ENCODE peak calls at places on chromosomes 11 and 22, in four cellular contexts. P is GM12878, F is K562, D is HepG2. K is an unnamed sample.
A peak's percentile ranks its signal among the peaks of the same experiment; 100 is the strongest.

GRCh38 chr11:107683807-107684206 is 28.0 kb downstream of the SLN start:
- DNase-seq in P (no peak), F (peak; percentile 14), D (no peak), K (peak; percentile 53)

GRCh38 chr22:22893077-22893805 is 5.6 kb downstream of the IGLL5 start:
- DNase-seq in P (no peak), F (no peak), D (no peak), K (no peak)

GRCh38 chr11:69525516-69526452 is 44.3 kb downstream of the LINC01488 start:
- DNase-seq in P (no peak), F (no peak), D (no peak), K (no peak)

GRCh38 chr22:17791196-17791595 is 16.9 kb upstream of the BID start:
- DNase-seq in P (no peak), F (no peak), D (no peak), K (no peak)

GRCh38 chr11:123569387-123569786 is 85.0 kb downstream of the SCN3B start:
- DNase-seq in P (no peak), F (no peak), D (no peak), K (no peak)

GRCh38 chr11:109641549-109641948 is 219.6 kb downstream of the C11orf87 start:
- DNase-seq in P (no peak), F (no peak), D (peak; percentile 3), K (peak; percentile 38)

GRCh38 chr11:70191495-70192140 is 11.5 kb upstream of the FADD start:
- DNase-seq in P (no peak), F (peak; percentile 79), D (peak; percentile 52), K (peak; percentile 81)

GRCh38 chr11:119336744-119337469 is 2.6 kb downstream of the RNF26 start:
- DNase-seq in P (no peak), F (no peak), D (no peak), K (no peak)

GRCh38 chr11:81987829-81988472 is 745.7 kb downstream of the FAM181B start:
- DNase-seq in P (peak; percentile 16), F (no peak), D (no peak), K (no peak)

GRCh38 chr11:46338988-46339666 is 8.1 kb upstream of the DGKZ start:
- DNase-seq in P (no peak), F (no peak), D (no peak), K (no peak)

GRCh38 chr22:45910928-45911467 is 66.0 kb downstream of the WNT7B start:
- DNase-seq in P (no peak), F (no peak), D (no peak), K (no peak)

GRCh38 chr11:58028687-58029411 is 1.9 kb upstream of the OR6Q1 start:
- DNase-seq in P (no peak), F (no peak), D (no peak), K (no peak)

GRCh38 chr11:121466063-121466794 is 13.5 kb upstream of the SORL1-AS1 start:
- DNase-seq in P (no peak), F (peak; percentile 19), D (peak; percentile 76), K (peak; percentile 61)

GRCh38 chr22:30742291-30743256 is 47.9 kb downstream of the OSBP2 start:
- DNase-seq in P (no peak), F (no peak), D (no peak), K (no peak)
- TF ChIP-seq FOXK2 in P (no peak), F (no peak), D (no peak), K (no peak)

DNA sequence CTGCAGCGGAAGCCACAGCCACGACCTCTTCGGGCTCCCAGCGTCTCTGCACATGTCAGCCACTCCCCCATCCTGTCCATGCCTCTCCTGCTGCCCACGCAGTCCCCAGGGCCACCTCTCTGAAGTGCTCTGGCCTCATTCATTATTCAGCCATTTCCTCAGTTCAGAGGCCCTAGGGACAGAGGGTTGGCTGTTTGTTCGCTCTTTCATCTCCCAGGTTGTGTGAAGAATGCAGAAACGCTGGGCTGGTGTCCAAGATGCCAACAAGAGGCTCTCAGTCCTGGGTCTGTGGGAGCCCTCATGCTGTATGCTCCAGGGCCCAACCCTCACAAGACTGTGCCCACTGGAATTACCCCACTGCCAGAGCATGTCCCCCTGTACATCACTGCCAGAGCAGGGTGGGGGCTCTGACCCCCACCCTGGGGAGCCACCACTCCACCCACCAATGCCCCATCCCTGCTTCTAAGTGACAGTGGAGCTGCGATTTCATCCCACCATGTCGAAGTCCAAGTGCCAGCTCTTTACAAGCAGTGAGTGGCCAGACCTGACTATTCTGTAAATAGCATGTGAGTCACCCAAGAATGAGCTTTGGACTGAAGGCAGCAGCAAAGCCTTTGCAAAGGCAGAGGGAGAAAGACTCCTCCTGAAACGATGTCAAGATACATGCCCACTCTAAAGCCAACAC is 209.6 kb downstream of the BUD13 start:
- DNase-seq in P (no peak), F (peak; percentile 8), D (peak; percentile 82), K (no peak)
- TF ChIP-seq SP1 in P (no peak), F (no peak), D (no peak), K (no peak)

GRCh38 chr11:36948445-36949171 is 350.6 kb upstream of the RAG2 start:
- DNase-seq in P (no peak), F (no peak), D (no peak), K (no peak)

GRCh38 chr11:36953986-36954385 is 355.9 kb upstream of the RAG2 start:
- DNase-seq in P (no peak), F (no peak), D (no peak), K (no peak)
- TF ChIP-seq FOXK2 in P (no peak), F (no peak), D (no peak), K (no peak)

GRCh38 chr22:27507066-27507715 is 294.4 kb downstream of the MN1 start:
- DNase-seq in P (no peak), F (no peak), D (no peak), K (no peak)
- TF ChIP-seq SP1 in P (no peak), F (no peak), D (no peak), K (no peak)

GRCh38 chr22:19663286-19663815 is 51.0 kb upstream of the SEPTIN5 start:
- DNase-seq in P (no peak), F (no peak), D (no peak), K (no peak)
- TF ChIP-seq FOXK2 in P (no peak), F (no peak), D (no peak), K (no peak)

GRCh38 chr11:2807276-2807681 is 78.3 kb downstream of the CDKN1C start:
- DNase-seq in P (no peak), F (no peak), D (peak; percentile 27), K (no peak)
- TF ChIP-seq SP1 in P (no peak), F (no peak), D (no peak), K (no peak)

GRCh38 chr11:64518928-64519327 is 72.1 kb upstream of the SLC22A12 start:
- DNase-seq in P (no peak), F (no peak), D (no peak), K (no peak)
- TF ChIP-seq FOXK2 in P (no peak), F (no peak), D (no peak), K (no peak)

GRCh38 chr11:66112640-66113098 is 42.6 kb downstream of the PACS1 start:
- DNase-seq in P (no peak), F (no peak), D (no peak), K (no peak)
- TF ChIP-seq SP1 in P (no peak), F (no peak), D (no peak), K (no peak)

DNA sequence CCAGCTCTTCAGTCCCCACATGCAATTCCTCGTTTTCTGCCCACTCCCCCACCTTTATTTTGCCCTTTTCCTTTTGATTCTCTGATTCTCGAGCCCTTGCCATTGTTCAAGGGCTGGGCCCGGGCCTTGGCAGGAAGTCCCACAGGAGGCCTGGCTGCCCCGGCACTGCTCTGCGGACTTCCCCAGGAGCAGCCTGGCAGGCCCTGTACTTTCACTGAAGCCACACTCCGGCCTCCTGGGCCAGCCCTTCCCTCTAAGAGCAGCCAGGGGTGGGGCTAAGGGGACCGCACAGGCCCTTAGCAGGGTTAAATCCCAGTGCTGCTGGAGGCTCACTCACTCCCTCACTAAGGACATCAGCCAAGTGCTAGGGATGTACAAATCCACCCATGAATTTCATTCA is 4.1 kb downstream of the LRRC32 start:
- DNase-seq in P (no peak), F (no peak), D (no peak), K (no peak)
- TF ChIP-seq FOXK2 in P (no peak), F (no peak), D (no peak), K (no peak)

DNA sequence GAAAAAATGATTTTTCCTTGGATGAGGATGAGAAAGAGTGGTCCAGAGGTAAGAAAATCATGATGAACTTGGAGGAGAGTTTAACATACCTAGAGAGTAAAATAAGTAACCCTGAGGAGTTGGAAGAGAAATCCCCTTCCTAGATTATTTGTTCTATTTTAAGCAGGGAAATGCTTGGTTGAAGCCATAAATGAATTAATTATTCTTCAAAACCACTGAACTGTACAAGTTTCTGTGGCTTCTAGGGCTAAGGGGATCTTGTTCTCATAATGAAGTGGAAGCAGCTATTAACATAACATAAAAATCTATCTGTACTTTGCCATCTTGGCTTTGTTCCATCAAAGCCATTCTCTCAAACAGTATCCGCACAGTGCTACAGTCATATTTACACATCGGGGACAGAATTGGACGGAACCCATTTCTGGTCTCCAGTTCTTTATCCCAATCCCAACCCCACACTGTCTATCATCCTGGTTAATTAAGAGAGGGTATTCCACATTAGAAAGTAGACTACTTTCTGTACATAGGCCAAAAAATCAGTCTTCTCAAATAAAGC is 14.5 kb upstream of the ARHGAP42 start:
- DNase-seq in P (no peak), F (no peak), D (no peak), K (no peak)
- TF ChIP-seq SP1 in P (no peak), F (no peak), D (no peak), K (no peak)

K was measured in HEK293T.